ENCODE peak calls at places on chromosomes 4 and X, in eight cellular contexts. P, K, G, I, W, F, N and S are unnamed samples.

GRCh38 chr4:83083925-83084475 is 30.5 kb downstream of the PLAC8 start:
- DNase-seq in N (no peak), I (no peak), P (no peak), F (peak; percentile 21), W (no peak), K (peak; percentile 22), G (no peak), S (no peak)

GRCh38 chr4:164293181-164293580 is 460.8 kb upstream of the SMIM31 start:
- DNase-seq in F (no peak), G (no peak), I (no peak), W (peak; percentile 1), N (no peak), K (no peak), P (no peak), S (no peak)

GRCh38 chr4:168050002-168050401 is 42.3 kb upstream of the ANXA10 start:
- DNase-seq in N (no peak), I (no peak), G (no peak), K (no peak), W (no peak), P (no peak), F (no peak), S (no peak)

GRCh38 chr4:5821665-5822358 is 71.1 kb downstream of the CRMP1 start:
- DNase-seq in F (no peak), G (no peak), K (no peak), I (no peak), W (peak; percentile 11), N (no peak), P (peak; percentile 72), S (no peak)

GRCh38 chrX:129585143-129585542 is 45.1 kb downstream of the OCRL start:
- DNase-seq in K (no peak), N (no peak), G (no peak), F (no peak), P (no peak), I (no peak), W (no peak), S (no peak)

GRCh38 chrX:45714864-45715263 is 514.2 kb upstream of the DIPK2B start:
- DNase-seq in I (no peak), G (no peak), W (peak; percentile 22), N (no peak), P (no peak), K (peak; percentile 46), F (peak; percentile 81), S (no peak)

GRCh38 chr4:29734785-29735184 is 985.4 kb upstream of the PCDH7 start:
- DNase-seq in K (no peak), N (no peak), W (no peak), G (no peak), F (no peak), P (no peak), I (no peak), S (no peak)

GRCh38 chrX:34586507-34586906 is 70.6 kb downstream of the TMEM47 start:
- DNase-seq in G (no peak), P (no peak), K (no peak), F (peak; percentile 33), N (no peak), I (no peak), W (no peak), S (no peak)

GRCh38 chr4:88457307-88458090 is 580 bp downstream of the HERC5 start:
- DNase-seq in P (peak; percentile 91), G (peak; percentile 52), F (no peak), I (peak; percentile 55), K (peak; percentile 25), W (no peak), N (peak; percentile 56), S (peak; percentile 78)

GRCh38 chr4:84530449-84530848 is 31.4 kb upstream of the NKX6-1 start:
- DNase-seq in N (no peak), W (no peak), F (no peak), P (no peak), I (no peak), G (no peak), K (peak; percentile 56), S (no peak)

GRCh38 chr4:79065262-79065661 is 126.0 kb upstream of the PAQR3 start:
- DNase-seq in W (no peak), N (no peak), G (no peak), I (no peak), K (no peak), P (no peak), F (no peak), S (no peak)

GRCh38 chr4:176856421-176856820 is 63.7 kb upstream of the VEGFC start:
- DNase-seq in W (no peak), F (no peak), K (no peak), P (no peak), G (no peak), N (no peak), I (no peak), S (no peak)

GRCh38 chr4:139978692-139979091 is 175.3 kb downstream of the MAML3 start:
- DNase-seq in F (no peak), W (no peak), K (no peak), P (no peak), G (no peak), I (no peak), N (no peak), S (no peak)

GRCh38 chrX:71976753-71977152 is 66.1 kb downstream of the NHSL2 start:
- DNase-seq in F (no peak), N (no peak), P (no peak), I (no peak), G (no peak), W (no peak), K (peak; percentile 24), S (no peak)

GRCh38 chr4:7902101-7902553 is 37.5 kb downstream of the AFAP1 start:
- DNase-seq in G (no peak), W (no peak), K (no peak), F (no peak), I (no peak), N (no peak), P (no peak), S (no peak)

GRCh38 chrX:9821581-9821980 is 35.4 kb downstream of the SHROOM2 start:
- DNase-seq in G (no peak), K (no peak), F (no peak), N (no peak), W (no peak), P (no peak), I (no peak), S (no peak)

GRCh38 chrX:16786791-16787735 is 797 bp downstream of the TXLNG start:
- DNase-seq in W (no peak), P (peak; percentile 74), K (peak; percentile 8), F (no peak), N (peak; percentile 36), I (peak; percentile 41), G (peak; percentile 18), S (no peak)

GRCh38 chr4:134470544-134470943 is 269.0 kb upstream of the PABPC4L start:
- DNase-seq in P (no peak), F (peak; percentile 63), W (no peak), N (no peak), G (no peak), K (peak; percentile 4), I (no peak), S (no peak)

GRCh38 chr4:121863787-121864186 is 6.5 kb downstream of the BBS7 start:
- DNase-seq in P (no peak), K (no peak), F (no peak), N (no peak), G (no peak), I (no peak), W (no peak), S (no peak)

GRCh38 chr4:171242831-171243230 is 570.4 kb upstream of the GALNTL6 start:
- DNase-seq in G (no peak), F (no peak), W (no peak), P (no peak), N (no peak), I (no peak), K (no peak), S (no peak)

GRCh38 chr4:145626623-145626982 is 7.4 kb downstream of the MMAA start:
- DNase-seq in P (no peak), G (no peak), K (no peak), N (no peak), W (no peak), I (no peak), F (no peak), S (no peak)

GRCh38 chrX:149903889-149904748 is 23.1 kb downstream of the MAGEA8 start:
- DNase-seq in K (peak; percentile 21), F (peak; percentile 1), G (no peak), I (no peak), N (no peak), W (peak; percentile 4), P (no peak), S (no peak)
- TF ChIP-seq CTCF in K (peak; percentile 32), F (no peak), G (peak; percentile 12), I (no peak), N (no peak), W (no peak), P (no peak), S (no peak)

DNA sequence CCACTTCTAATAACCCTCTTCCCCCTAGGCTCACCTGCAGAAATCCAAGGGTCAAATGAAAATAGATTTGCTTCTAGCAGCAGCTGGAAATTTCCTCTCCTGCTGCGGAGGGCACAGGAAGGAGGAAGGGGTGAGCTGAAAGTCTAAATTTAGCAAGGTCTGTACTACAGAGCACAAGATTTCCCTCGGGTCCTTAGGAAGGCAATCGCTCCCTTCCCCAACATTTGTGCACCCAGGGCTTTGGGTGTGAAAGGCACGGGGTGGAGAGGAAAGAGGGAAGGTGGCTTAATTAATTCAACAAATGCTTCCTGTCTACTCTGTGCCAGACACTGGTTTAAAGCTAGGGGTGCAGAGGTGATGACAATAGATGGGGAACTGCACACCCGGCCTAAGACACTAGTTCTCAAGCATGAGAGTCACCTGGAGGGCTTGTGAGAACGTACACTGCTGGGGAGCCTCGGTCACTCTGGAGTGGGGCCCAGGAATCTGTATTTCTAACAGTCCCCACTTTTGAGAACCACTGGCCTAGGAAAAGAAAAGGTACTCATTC is 204.4 kb downstream of the NSUN7 start:
- DNase-seq in W (no peak), G (no peak), N (no peak), P (no peak), I (no peak), K (no peak), F (no peak), S (no peak)
- H3K27ac ChIP-seq in W (no peak overlapping the region), G (peak overlapping the region; percentile 57), N (peak overlapping the region; percentile 83), P (peak overlapping the region; percentile 53), I (peak overlapping the region; percentile 9), K (peak overlapping the region; percentile 85), F (no peak overlapping the region), S (peak overlapping the region; percentile 85)

DNA sequence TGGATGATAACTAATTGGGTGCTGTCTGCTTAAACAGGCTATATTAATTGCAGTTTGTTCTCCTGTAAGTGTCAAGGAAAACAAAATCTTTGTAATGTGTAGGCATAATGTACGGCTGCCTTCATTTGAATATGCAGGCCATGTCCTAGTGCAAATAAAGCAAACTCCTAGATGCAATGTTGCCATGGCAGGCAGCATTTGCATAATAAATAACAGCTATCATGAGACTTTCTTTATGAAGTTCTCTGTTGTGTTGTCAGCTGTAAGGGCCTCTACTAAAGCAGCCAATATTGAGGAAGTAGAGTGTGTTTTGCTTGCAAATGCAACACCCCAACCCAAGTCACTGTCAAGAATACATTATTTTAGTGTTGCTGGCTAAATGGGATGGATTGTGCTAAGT is 416.9 kb downstream of the ZIC3 start:
- DNase-seq in I (no peak), N (no peak), W (no peak), G (no peak), P (no peak), F (no peak), K (no peak), S (no peak)
- H3K4me3 ChIP-seq in I (no peak overlapping the region), N (no peak overlapping the region), W (no peak overlapping the region), G (no peak overlapping the region), P (no peak overlapping the region), F (no peak overlapping the region), K (no peak overlapping the region), S (no peak overlapping the region)

DNA sequence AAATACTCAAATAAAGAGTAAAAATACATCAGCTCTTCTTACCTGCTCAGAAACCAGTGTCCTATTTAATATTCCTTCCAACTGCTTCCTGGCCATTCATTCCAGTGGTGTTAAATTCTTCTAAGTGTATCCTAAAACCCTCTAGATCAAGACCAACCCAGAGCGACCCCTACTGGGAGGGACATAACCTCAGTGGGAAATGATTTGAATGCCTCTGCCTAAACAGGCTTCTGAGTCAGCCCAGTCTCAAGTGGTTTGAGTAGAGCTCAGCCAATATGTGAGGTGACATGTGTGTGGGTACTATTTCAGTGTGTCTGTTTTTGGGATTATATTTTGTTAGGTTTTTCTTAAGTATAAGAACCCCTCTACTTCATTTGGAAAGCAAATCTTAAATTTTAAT is 133.6 kb upstream of the ARHGEF9 start:
- DNase-seq in F (no peak), I (no peak), P (no peak), K (no peak), G (no peak), N (no peak), W (peak; percentile 17), S (no peak)
- TF ChIP-seq CTCF in F (no peak), I (no peak), P (no peak), K (no peak), G (peak; percentile 25), N (no peak), W (no peak), S (no peak)